ENCODE peak calls at places on chromosomes 4 and X, in seven cellular contexts. J, N, P, A, B, S and W are unnamed samples.
A peak's percentile ranks its signal among the peaks of the same experiment; 100 is the strongest.

GRCh38 chr4:10185518-10186227 is 69.1 kb upstream of the WDR1 start:
- DNase-seq in J (no peak), N (no peak), P (no peak), A (no peak), B (no peak), S (no peak), W (no peak)

GRCh38 chr4:171954650-171955049 is 141.4 kb downstream of the GALNTL6 start:
- DNase-seq in J (no peak), N (no peak), P (no peak), A (no peak), B (no peak), S (no peak), W (no peak)

GRCh38 chr4:159946983-159947645 is 844.2 kb downstream of the RAPGEF2 start:
- DNase-seq in J (no peak), N (no peak), P (no peak), A (peak; percentile 6), B (peak; percentile 19), S (no peak), W (no peak)

GRCh38 chrX:22196151-22196550 is 76.6 kb upstream of the CBLL2 start:
- DNase-seq in J (no peak), N (no peak), P (no peak), A (no peak), B (no peak), S (no peak), W (no peak)

GRCh38 chr4:103162176-103162575 is 36.0 kb downstream of the CENPE start:
- DNase-seq in J (no peak), N (no peak), P (no peak), A (no peak), B (no peak), S (no peak), W (no peak)

GRCh38 chr4:29326816-29327215 is 1393.4 kb upstream of the PCDH7 start:
- DNase-seq in J (no peak), N (no peak), P (no peak), A (no peak), B (no peak), S (no peak), W (no peak)

GRCh38 chr4:76993787-76994641 is 44.5 kb downstream of the SEPTIN11 start:
- DNase-seq in J (no peak), N (no peak), P (no peak), A (no peak), B (no peak), S (no peak), W (no peak)

GRCh38 chrX:56800801-56801200 is 71.8 kb downstream of the NBDY start:
- DNase-seq in J (no peak), N (no peak), P (no peak), A (no peak), B (no peak), S (no peak), W (peak; percentile 15)

GRCh38 chrX:117510453-117510852 is 606.2 kb downstream of the KLHL13 start:
- DNase-seq in J (no peak), N (no peak), P (no peak), A (no peak), B (no peak), S (no peak), W (no peak)

GRCh38 chr4:143586080-143586479 is 72.6 kb downstream of the SMARCA5 start:
- DNase-seq in J (no peak), N (no peak), P (no peak), A (no peak), B (no peak), S (no peak), W (no peak)

GRCh38 chrX:109774706-109775105 is 41.6 kb upstream of the ACSL4 start:
- DNase-seq in J (no peak), N (no peak), P (no peak), A (peak; percentile 11), B (no peak), S (no peak), W (no peak)

GRCh38 chr4:87118421-87118820 is 102.0 kb downstream of the KLHL8 start:
- DNase-seq in J (no peak), N (no peak), P (no peak), A (no peak), B (no peak), S (no peak), W (no peak)

GRCh38 chr4:87118826-87119225 is 101.6 kb downstream of the KLHL8 start:
- DNase-seq in J (no peak), N (no peak), P (no peak), A (no peak), B (no peak), S (no peak), W (no peak)

GRCh38 chr4:87121332-87122065 is 98.9 kb downstream of the KLHL8 start:
- DNase-seq in J (no peak), N (no peak), P (no peak), A (no peak), B (peak; percentile 80), S (no peak), W (no peak)

GRCh38 chr4:87120411-87121162 is 99.8 kb downstream of the KLHL8 start:
- DNase-seq in J (peak; percentile 88), N (no peak), P (peak; percentile 69), A (no peak), B (peak; percentile 93), S (peak; percentile 69), W (peak; percentile 79)

DNA sequence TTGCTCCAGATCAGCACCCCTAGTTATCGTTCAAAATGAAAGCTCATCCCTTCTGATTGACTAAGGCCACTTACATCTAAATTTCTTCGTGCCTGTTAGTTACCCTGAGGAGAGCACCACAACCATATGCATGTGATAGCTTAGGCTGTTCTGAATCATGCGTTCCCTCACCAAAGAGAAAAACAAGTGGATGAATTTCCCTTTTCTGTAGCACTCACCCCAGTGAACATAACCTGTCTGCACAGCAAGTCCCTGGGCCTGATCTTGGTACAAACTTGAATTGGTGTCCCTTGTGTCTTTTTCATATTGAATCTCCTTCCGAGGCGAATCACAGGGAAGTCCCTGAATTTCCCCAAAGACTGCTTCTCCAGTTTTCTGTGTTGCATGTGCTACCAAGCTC is 100.5 kb downstream of the KLHL8 start:
- DNase-seq in J (no peak), N (no peak), P (no peak), A (no peak), B (no peak), S (no peak), W (no peak)
- H3K27ac ChIP-seq in J (peak overlapping the region; percentile 86), N (peak overlapping the region; percentile 79), P (peak overlapping the region; percentile 12), A (no peak overlapping the region), B (peak overlapping the region; percentile 77), S (peak overlapping the region; percentile 90), W (no peak overlapping the region)

GRCh38 chr4:74447636-74448233 is 2.8 kb downstream of the AREG start:
- DNase-seq in J (no peak), N (no peak), P (no peak), A (no peak), B (no peak), S (no peak), W (no peak)

GRCh38 chr4:74441744-74442143 is 3.2 kb upstream of the AREG start:
- DNase-seq in J (no peak), N (no peak), P (no peak), A (no peak), B (no peak), S (no peak), W (no peak)

GRCh38 chr4:74446193-74446868 is 1.4 kb downstream of the AREG start:
- DNase-seq in J (no peak), N (no peak), P (no peak), A (no peak), B (no peak), S (no peak), W (no peak)

GRCh38 chr4:74446896-74447295 is 2.0 kb downstream of the AREG start:
- DNase-seq in J (no peak), N (no peak), P (no peak), A (no peak), B (no peak), S (no peak), W (no peak)

DNA sequence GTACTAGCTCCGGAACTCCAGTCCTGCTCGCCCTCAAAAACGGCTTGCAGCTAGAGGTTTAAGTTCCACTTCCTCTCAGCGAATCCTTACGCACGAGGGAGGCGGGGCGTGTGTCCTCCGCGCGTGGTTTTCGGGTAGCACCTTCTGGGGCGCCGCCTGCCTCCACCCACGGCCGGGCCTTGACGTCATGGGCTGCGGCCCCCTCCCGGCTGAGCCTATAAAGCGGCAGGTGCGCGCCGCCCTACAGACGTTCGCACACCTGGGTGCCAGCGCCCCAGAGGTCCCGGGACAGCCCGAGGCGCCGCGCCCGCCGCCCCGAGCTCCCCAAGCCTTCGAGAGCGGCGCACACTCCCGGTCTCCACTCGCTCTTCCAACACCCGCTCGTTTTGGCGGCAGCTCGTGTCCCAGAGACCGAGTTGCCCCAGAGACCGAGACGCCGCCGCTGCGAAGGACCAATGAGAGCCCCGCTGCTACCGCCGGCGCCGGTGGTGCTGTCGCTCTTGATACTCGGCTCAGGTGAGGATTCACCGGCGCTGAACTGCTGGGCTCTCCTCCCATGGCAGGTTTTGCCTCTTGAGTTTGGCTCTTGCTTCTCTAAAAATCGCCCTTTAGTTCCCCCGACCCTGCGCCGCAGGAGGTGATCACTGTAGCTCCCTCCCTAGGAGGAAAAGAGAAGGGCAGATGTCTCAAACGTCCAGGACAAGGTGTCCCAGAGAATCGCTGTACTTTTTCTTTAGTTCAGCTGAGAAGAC is at the start of gene AREG:
- DNase-seq in J (peak; percentile 84), N (peak; percentile 90), P (peak; percentile 41), A (peak; percentile 60), B (peak; percentile 68), S (peak; percentile 51), W (peak; percentile 95)
- TF ChIP-seq POLR2A in J (peak; percentile 70), N (peak; percentile 7), P (no peak), A (peak; percentile 57), B (peak; percentile 82), S (peak; percentile 12), W (no peak)

GRCh38 chrX:135421537-135421931 is 210 bp upstream of the SMIM10L2A start:
- DNase-seq in J (peak; percentile 91), N (peak; percentile 82), P (peak; percentile 91), A (peak; percentile 55), B (peak; percentile 74), S (peak; percentile 85), W (peak; percentile 86)
- H3K27ac ChIP-seq in J (peak overlapping the region; percentile 25), N (peak overlapping the region; percentile 46), P (no peak overlapping the region), A (peak overlapping the region; percentile 61), B (no peak overlapping the region), S (no peak overlapping the region), W (no peak overlapping the region)

DNA sequence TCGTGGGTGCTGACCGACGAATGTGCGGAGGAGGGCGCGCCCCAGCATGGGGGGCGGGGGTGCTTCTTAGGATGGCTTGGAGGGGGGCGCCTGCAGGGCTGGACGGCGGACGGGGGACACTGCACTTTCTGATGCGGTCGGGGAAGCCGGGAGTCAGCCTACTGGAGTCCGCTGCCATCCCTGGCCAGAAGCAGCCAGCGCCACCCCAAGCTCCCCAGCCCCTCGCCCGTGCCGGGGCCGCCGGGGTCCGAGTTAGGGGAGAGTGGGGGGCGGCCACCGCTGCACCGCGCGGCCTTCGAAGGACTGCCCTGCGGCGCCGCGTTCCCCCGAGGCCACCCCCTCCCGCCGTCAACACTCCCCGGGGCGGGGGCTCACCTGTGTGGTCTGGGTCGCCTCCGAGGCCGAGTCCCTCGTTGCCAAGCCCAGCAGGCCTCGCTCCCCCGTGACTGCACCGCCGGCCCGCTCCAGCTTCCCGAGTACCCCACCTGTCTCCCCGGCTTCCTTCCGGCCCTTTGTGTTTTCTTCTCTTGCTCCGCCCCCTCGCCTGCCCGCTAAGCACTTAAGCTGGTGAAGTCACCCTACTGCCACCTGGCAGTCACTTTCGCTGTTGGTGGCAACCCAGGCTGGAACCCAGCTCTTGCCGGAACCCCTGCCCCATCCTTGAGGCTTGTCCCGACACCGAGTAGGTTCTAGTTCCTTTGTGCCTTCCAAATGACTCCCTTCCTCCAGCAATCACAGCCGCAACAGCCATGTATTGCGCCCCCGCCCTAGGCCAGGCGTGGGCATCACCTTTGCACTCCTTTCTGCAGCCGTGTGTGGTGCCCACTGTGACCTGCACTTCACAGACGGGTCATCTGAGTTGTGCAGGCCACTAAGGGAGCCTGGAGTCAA is at the start of gene OCIAD2:
- DNase-seq in J (peak; percentile 69), N (peak; percentile 84), P (peak; percentile 37), A (peak; percentile 64), B (peak; percentile 81), S (peak; percentile 30), W (peak; percentile 87)
- TF ChIP-seq POLR2A in J (no peak), N (no peak), P (no peak), A (peak; percentile 37), B (peak; percentile 50), S (no peak), W (no peak)